ENCODE peak calls at places on chromosomes 3 and 15, in ten cellular contexts. A is cardiac fibroblast; J is fibroblast of mammary gland; B is Calu3; H is CD4-positive, alpha-beta T cell; D is cardiac muscle cell; G is epithelial cell of esophagus; T is NB4; S is neural crest cell; M is left ventricle myocardium inferior. Y is an unnamed sample.

GRCh38 chr15:36110659-36110993 is 468.8 kb upstream of the CDIN1 start:
- DNase-seq in A (no peak), J (peak), B (no peak), H (no peak), D (no peak), G (no peak), T (no peak), S (no peak), M (no peak), Y (no peak)

GRCh38 chr3:39920271-39920670 is 110.9 kb downstream of the MYRIP start:
- DNase-seq in A (no peak), J (peak), B (no peak), H (no peak), D (no peak), G (no peak), T (no peak), S (no peak), M (no peak), Y (no peak)

GRCh38 chr15:35693887-35694286 is 147.9 kb upstream of the DPH6 start:
- DNase-seq in A (no peak), J (no peak), B (no peak), H (no peak), D (no peak), G (no peak), T (no peak), S (no peak), M (no peak), Y (no peak)

GRCh38 chr3:72590732-72591192 is 257.5 kb downstream of the SHQ1 start:
- DNase-seq in A (no peak), J (no peak), B (no peak), H (no peak), D (no peak), G (no peak), T (no peak), S (peak), M (no peak), Y (no peak)

GRCh38 chr3:36312351-36312750 is 68.0 kb upstream of the STAC start:
- DNase-seq in A (peak), J (peak), B (peak), H (no peak), D (peak), G (peak), T (no peak), S (no peak), M (no peak), Y (no peak)

GRCh38 chr15:91538782-91539181 is 314.7 kb upstream of the SLCO3A1 start:
- DNase-seq in A (no peak), J (no peak), B (no peak), H (no peak), D (no peak), G (no peak), T (no peak), S (no peak), M (no peak), Y (no peak)

GRCh38 chr3:40690696-40691597 is 166.2 kb downstream of the ZNF621 start:
- DNase-seq in A (no peak), J (peak), B (no peak), H (no peak), D (peak), G (no peak), T (peak), S (no peak), M (peak), Y (no peak)

GRCh38 chr3:197300361-197300760 is 1.9 kb upstream of the DLG1 start:
- DNase-seq in A (no peak), J (no peak), B (no peak), H (no peak), D (no peak), G (no peak), T (no peak), S (no peak), M (no peak), Y (no peak)

GRCh38 chr3:50649451-50649931 is 25.2 kb upstream of the DOCK3 start:
- DNase-seq in A (no peak), J (no peak), B (no peak), H (no peak), D (peak), G (no peak), T (no peak), S (no peak), M (peak), Y (no peak)

GRCh38 chr3:57974796-57975388 is 33.3 kb upstream of the FLNB start:
- DNase-seq in A (peak), J (peak), B (no peak), H (no peak), D (peak), G (peak), T (peak), S (no peak), M (no peak), Y (no peak)

GRCh38 chr15:101165905-101166471 is 85.9 kb downstream of the CHSY1 start:
- DNase-seq in A (no peak), J (no peak), B (no peak), H (no peak), D (no peak), G (no peak), T (no peak), S (no peak), M (no peak), Y (no peak)

GRCh38 chr3:20022954-20023644 is 11.0 kb upstream of the PP2D1 start:
- DNase-seq in A (no peak), J (no peak), B (no peak), H (no peak), D (no peak), G (no peak), T (no peak), S (no peak), M (no peak), Y (no peak)
- TF ChIP-seq CTCF in A (no peak), J (no peak), B (no peak), H (no peak), D (no peak), G (no peak), T (no peak), S (no peak), M (no peak), Y (no peak)

GRCh38 chr15:48978638-48979037 is 14.9 kb upstream of the SHC4 start:
- DNase-seq in A (no peak), J (no peak), B (no peak), H (no peak), D (no peak), G (no peak), T (no peak), S (no peak), M (no peak), Y (no peak)

GRCh38 chr15:48976444-48977088 is 12.8 kb upstream of the SHC4 start:
- DNase-seq in A (no peak), J (no peak), B (no peak), H (no peak), D (no peak), G (no peak), T (no peak), S (no peak), M (no peak), Y (no peak)

GRCh38 chr15:48975713-48976419 is 12.1 kb upstream of the SHC4 start:
- DNase-seq in A (peak), J (peak), B (peak), H (peak), D (peak), G (peak), T (peak), S (peak), M (peak), Y (peak)

GRCh38 chr15:48972750-48973503 is 9.2 kb upstream of the SHC4 start:
- DNase-seq in A (no peak), J (no peak), B (no peak), H (no peak), D (no peak), G (no peak), T (no peak), S (no peak), M (no peak), Y (no peak)

GRCh38 chr15:48974865-48975264 is 11.1 kb upstream of the SHC4 start:
- DNase-seq in A (peak), J (no peak), B (no peak), H (no peak), D (peak), G (no peak), T (peak), S (no peak), M (no peak), Y (no peak)
- TF ChIP-seq CTCF in A (no peak), J (peak), B (no peak), H (no peak), D (peak), G (no peak), T (no peak), S (no peak), M (no peak), Y (peak)

DNA sequence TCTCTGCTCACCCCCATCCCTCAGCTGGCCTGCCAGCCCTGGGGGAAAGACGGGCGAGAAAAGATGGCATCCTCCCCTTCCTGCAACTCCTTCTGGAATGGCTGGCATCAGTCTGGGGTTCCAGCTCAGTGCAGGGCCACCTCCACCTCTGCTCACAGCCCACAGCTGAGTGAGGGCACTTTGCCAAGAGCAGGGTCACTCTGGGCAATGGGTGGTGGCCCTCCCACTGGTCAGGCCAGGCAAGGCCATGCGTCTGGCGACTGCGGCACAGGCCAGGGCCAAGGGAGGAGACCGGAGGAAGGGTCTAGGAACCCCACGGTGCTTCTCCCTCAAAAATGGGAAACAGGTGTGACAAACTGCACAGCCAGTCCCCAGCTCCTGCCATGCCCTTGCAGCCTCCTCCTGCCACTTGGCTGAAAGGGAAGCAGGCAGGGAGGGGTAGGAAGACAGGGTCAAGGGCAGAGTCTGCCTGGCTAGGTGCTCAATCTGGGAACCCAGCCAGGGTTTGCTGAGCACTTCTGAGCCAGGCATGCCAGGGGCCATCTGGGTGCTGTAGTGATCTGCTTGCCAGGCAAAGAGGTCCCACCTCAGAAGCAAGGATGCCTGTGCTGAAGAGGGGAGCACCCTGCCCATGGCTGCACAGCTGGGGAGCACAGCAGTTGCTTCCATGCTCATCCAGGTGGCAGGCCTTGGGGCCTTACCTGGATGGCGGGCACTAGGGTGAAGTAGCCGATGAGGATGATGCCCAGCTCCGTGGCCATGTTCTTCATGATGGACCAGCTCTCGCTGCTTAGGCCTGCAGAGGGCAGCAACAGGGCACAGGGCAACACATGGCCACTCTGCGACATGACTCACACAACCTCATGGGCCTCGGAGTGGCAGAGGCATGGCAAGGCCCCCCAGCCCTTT is 41.2 kb downstream of the PTPN23 start:
- DNase-seq in A (peak), J (peak), B (peak), H (no peak), D (peak), G (peak), T (peak), S (no peak), M (peak), Y (no peak)
- TF ChIP-seq CTCF in A (peak), J (peak), B (no peak), H (no peak), D (peak), G (peak), T (peak), S (peak), M (peak), Y (peak)

DNA sequence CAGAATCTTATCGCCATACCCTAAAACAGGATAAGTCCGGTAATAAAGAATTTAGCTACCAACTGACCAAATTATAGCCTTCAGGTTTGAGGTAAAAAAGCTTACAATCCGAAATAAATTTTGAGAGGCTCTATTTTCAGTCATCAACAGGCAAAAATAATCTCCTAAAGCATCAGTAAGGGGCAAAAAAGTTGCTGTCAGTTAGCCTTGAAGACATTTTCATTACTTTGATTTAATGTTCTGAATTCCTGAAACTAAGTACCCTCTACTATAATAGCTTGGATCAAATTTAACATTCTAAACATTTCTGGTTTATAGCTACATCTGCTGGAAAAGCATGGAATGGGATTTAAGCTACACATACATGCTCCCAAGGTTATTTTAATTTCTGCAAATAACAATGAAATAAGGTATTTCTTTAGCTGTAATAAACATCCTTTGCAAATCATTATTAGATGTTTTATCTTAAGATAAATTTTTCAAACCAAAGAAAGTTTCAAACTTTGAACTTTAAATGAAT is 245.5 kb downstream of the ULK4 start:
- DNase-seq in A (peak), J (peak), B (no peak), H (no peak), D (peak), G (peak), T (no peak), S (no peak), M (no peak), Y (no peak)
- TF ChIP-seq CTCF in A (peak), J (peak), B (no peak), H (no peak), D (peak), G (peak), T (no peak), S (peak), M (peak), Y (peak)

DNA sequence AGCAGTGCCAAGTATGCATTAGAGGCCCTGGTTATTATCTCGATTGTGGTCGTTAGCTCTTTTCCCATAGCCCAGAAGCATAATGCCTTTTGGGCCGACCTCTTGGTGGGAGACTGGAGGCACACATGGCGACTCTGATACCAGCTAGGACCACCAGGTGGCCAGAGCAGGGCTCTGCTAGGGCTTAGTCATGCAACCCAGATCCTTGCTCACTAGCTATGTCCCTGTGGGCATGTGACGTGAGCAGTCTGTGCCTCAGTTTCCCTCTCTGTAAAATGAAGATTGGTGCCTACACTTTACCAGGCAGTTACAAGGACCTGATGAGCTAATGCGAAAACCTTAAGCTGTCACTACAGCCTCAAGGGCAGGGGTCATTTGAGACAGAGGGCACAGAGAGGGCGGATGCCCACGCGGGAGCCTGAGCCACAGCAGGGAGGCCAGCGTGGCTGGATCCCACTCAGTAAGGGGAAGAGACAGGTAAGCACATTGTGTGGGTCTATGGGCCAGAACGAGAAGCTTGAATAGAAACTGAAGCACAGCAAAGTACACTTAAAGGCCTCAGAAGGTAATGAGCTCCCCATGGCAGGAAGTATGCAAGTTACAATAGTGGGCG is 8.8 kb downstream of the KLF15 start:
- DNase-seq in A (peak), J (peak), B (no peak), H (no peak), D (peak), G (no peak), T (no peak), S (no peak), M (no peak), Y (peak)
- TF ChIP-seq CTCF in A (peak), J (peak), B (peak), H (no peak), D (peak), G (peak), T (peak), S (peak), M (no peak), Y (peak)

GRCh38 chr3:155426524-155427230 is 133.2 kb upstream of the STRIT1 start:
- DNase-seq in A (no peak), J (no peak), B (no peak), H (no peak), D (no peak), G (no peak), T (no peak), S (no peak), M (no peak), Y (no peak)

GRCh38 chr3:155428558-155428957 is 135.1 kb upstream of the STRIT1 start:
- DNase-seq in A (peak), J (peak), B (no peak), H (no peak), D (no peak), G (peak), T (no peak), S (no peak), M (no peak), Y (no peak)

GRCh38 chr3:155435821-155436220 is 142.3 kb upstream of the STRIT1 start:
- DNase-seq in A (peak), J (no peak), B (no peak), H (no peak), D (no peak), G (no peak), T (no peak), S (no peak), M (no peak), Y (no peak)

GRCh38 chr3:155431856-155432570 is 138.5 kb upstream of the STRIT1 start:
- DNase-seq in A (no peak), J (no peak), B (no peak), H (no peak), D (no peak), G (no peak), T (peak), S (no peak), M (no peak), Y (no peak)
- TF ChIP-seq CTCF in A (no peak), J (no peak), B (no peak), H (no peak), D (no peak), G (no peak), T (no peak), S (no peak), M (no peak), Y (no peak)

GRCh38 chr3:134428396-134428795 is 54.1 kb upstream of the AMOTL2 start:
- DNase-seq in A (peak), J (peak), B (no peak), H (no peak), D (no peak), G (no peak), T (no peak), S (no peak), M (no peak), Y (no peak)

GRCh38 chr3:134425943-134426342 is 51.7 kb upstream of the AMOTL2 start:
- DNase-seq in A (no peak), J (no peak), B (no peak), H (no peak), D (no peak), G (no peak), T (no peak), S (no peak), M (no peak), Y (no peak)

GRCh38 chr3:134430174-134430573 is 55.6 kb downstream of the ANAPC13 start:
- DNase-seq in A (no peak), J (no peak), B (no peak), H (no peak), D (no peak), G (no peak), T (no peak), S (no peak), M (no peak), Y (no peak)

GRCh38 chr3:134426660-134427181 is 52.5 kb upstream of the AMOTL2 start:
- DNase-seq in A (peak), J (peak), B (no peak), H (no peak), D (peak), G (peak), T (no peak), S (no peak), M (no peak), Y (no peak)

GRCh38 chr3:134427400-134428111 is 53.3 kb upstream of the AMOTL2 start:
- DNase-seq in A (peak), J (peak), B (peak), H (no peak), D (peak), G (peak), T (peak), S (no peak), M (no peak), Y (no peak)
- TF ChIP-seq CTCF in A (no peak), J (peak), B (no peak), H (no peak), D (no peak), G (no peak), T (no peak), S (no peak), M (no peak), Y (no peak)

GRCh38 chr3:150407818-150408231 is 273 bp upstream of the TSC22D2 start:
- DNase-seq in A (peak), J (no peak), B (no peak), H (peak), D (peak), G (no peak), T (no peak), S (no peak), M (peak), Y (no peak)

GRCh38 chr3:150407051-150407817 is 864 bp upstream of the TSC22D2 start:
- DNase-seq in A (peak), J (peak), B (no peak), H (no peak), D (peak), G (peak), T (no peak), S (no peak), M (no peak), Y (no peak)

GRCh38 chr3:150409527-150410310 is 1.6 kb downstream of the TSC22D2 start:
- DNase-seq in A (peak), J (peak), B (peak), H (peak), D (peak), G (peak), T (peak), S (peak), M (peak), Y (peak)

GRCh38 chr3:150409125-150409526 is 1.0 kb downstream of the TSC22D2 start:
- DNase-seq in A (no peak), J (no peak), B (no peak), H (no peak), D (no peak), G (no peak), T (no peak), S (peak), M (no peak), Y (no peak)

DNA sequence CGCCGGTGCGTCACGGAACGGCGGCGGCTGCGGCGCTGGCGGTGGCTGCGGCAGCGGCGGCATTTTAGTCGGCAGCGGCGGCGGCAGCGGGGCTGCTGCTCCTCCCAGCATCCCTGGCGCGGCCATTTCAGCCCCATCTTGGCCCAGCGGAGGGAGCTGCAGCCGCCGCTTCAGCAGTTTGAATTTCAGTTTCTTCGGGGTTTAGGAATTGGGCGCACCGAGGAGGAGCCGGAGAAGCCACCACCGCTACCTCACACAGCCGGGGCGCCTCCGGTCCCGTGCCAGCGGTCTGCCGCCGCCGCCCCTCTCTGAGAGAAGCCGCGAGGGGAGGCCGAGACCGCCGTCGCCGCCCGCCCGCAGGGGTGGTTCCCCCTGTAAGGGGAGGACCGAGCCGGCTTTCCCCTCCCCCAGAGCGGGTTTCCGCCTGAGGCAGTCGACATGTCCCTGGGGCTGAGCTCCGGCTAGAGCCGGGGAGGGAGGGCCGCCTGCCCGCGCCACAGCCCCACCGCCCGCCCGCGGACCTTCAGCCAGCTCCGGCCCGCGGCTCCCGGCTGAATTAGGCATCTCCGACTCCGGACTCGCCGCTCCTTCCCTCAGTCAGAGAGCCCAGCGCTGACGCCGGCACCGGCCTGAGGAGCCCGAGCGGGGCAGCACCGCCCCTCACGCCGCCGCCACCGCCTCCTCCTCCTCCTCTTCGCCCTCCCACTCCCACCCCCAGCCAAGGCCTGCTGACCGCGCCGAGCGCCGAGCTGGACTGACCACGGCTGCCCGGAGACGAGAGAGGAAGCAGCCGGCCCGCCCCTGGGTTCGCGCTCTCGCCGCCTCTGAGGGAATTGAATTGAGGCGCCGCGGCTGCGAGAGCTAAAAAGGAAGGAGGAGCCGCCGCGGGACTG is at the start of gene TSC22D2:
- DNase-seq in A (peak), J (peak), B (peak), H (peak), D (peak), G (peak), T (peak), S (peak), M (peak), Y (peak)
- TF ChIP-seq CTCF in A (no peak), J (no peak), B (no peak), H (no peak), D (no peak), G (peak), T (no peak), S (peak), M (peak), Y (peak)

GRCh38 chr15:89761009-89761831 is 10.2 kb upstream of the MESP1 start:
- DNase-seq in A (no peak), J (no peak), B (peak), H (no peak), D (no peak), G (no peak), T (no peak), S (no peak), M (no peak), Y (no peak)
- TF ChIP-seq CTCF in A (no peak), J (no peak), B (peak), H (peak), D (no peak), G (no peak), T (no peak), S (no peak), M (peak), Y (no peak)

Y was measured in progenitor cell of endocrine pancreas.